ENCODE peak calls at places on chromosomes 16 and 17, in seven cellular contexts. I, J, T, Y, H, S and K are unnamed samples.

GRCh38 chr17:28807925-28808641 is 34.5 kb downstream of the FAM222B start:
- DNase-seq in T (peak), I (peak), S (no peak), Y (peak), H (peak), J (no peak), K (no peak)

GRCh38 chr17:81400939-81401726 is 5.9 kb downstream of the BAHCC1 start:
- DNase-seq in H (peak), J (no peak), T (no peak), I (no peak), S (no peak), Y (no peak), K (no peak)

GRCh38 chr16:85952197-85952596 is 53.2 kb downstream of the IRF8 start:
- DNase-seq in T (no peak), J (no peak), S (no peak), Y (no peak), I (no peak), H (no peak), K (no peak)

GRCh38 chr16:20878682-20879147 is 21.4 kb downstream of the DCUN1D3 start:
- DNase-seq in I (no peak), H (no peak), J (no peak), T (no peak), Y (no peak), S (no peak), K (no peak)

GRCh38 chr17:45436161-45436560 is 3.5 kb upstream of the ARHGAP27 start:
- DNase-seq in J (no peak), H (no peak), T (no peak), Y (no peak), S (no peak), I (no peak), K (no peak)

GRCh38 chr17:68707032-68707431 is 105.9 kb upstream of the FAM20A start:
- DNase-seq in Y (peak), I (peak), S (no peak), H (no peak), J (no peak), T (no peak), K (no peak)

GRCh38 chr16:85829751-85830445 is 30.4 kb downstream of the COX4I1 start:
- DNase-seq in I (no peak), T (peak), S (no peak), J (no peak), H (peak), Y (no peak), K (no peak)

GRCh38 chr17:32350662-32351418 is 883 bp downstream of the ZNF207 start:
- DNase-seq in H (peak), I (peak), Y (no peak), T (peak), S (peak), J (peak), K (no peak)

GRCh38 chr16:24966599-24966998 is 48.6 kb downstream of the ARHGAP17 start:
- DNase-seq in T (no peak), Y (no peak), S (no peak), I (no peak), J (no peak), H (no peak), K (no peak)

GRCh38 chr16:70700101-70701020 is 14.5 kb upstream of the MTSS2 start:
- DNase-seq in J (no peak), Y (no peak), I (no peak), H (peak), T (no peak), S (no peak), K (no peak)

GRCh38 chr17:72383053-72383847 is 262.4 kb downstream of the SOX9 start:
- DNase-seq in J (no peak), S (no peak), I (no peak), Y (no peak), H (no peak), T (no peak), K (no peak)

GRCh38 chr17:43701318-43701743 is 39.6 kb upstream of the MEOX1 start:
- DNase-seq in I (peak), Y (no peak), J (peak), T (no peak), H (peak), S (no peak), K (no peak)

GRCh38 chr17:82486186-82487084 is 27.9 kb downstream of the NARF start:
- DNase-seq in I (no peak), J (no peak), S (no peak), Y (no peak), T (no peak), H (no peak), K (no peak)

GRCh38 chr17:16922386-16923096 is 49.4 kb downstream of the TNFRSF13B start:
- DNase-seq in Y (no peak), I (no peak), J (peak), T (no peak), H (peak), S (no peak), K (no peak)

GRCh38 chr16:85888405-85889331 is 10.3 kb upstream of the IRF8 start:
- DNase-seq in S (no peak), Y (peak), T (no peak), I (peak), J (peak), H (peak), K (no peak)

GRCh38 chr17:10135539-10136257 is 62.7 kb downstream of the GAS7 start:
- DNase-seq in Y (no peak), T (peak), H (peak), J (no peak), S (no peak), I (peak), K (no peak)

GRCh38 chr17:6913608-6914443 is 82.0 kb upstream of the ALOX12 start:
- DNase-seq in Y (no peak), H (peak), S (peak), T (peak), I (peak), J (no peak), K (peak)

GRCh38 chr17:50058296-50058945 is 2.5 kb downstream of the ITGA3 start:
- DNase-seq in H (no peak), Y (no peak), S (no peak), I (no peak), J (no peak), T (no peak), K (no peak)

GRCh38 chr17:48374650-48375230 is 55.3 kb downstream of the SKAP1 start:
- DNase-seq in J (peak), H (peak), T (peak), I (peak), Y (no peak), S (peak), K (no peak)

GRCh38 chr17:60065867-60066266 is 12.9 kb downstream of the HEATR6 start:
- DNase-seq in H (no peak), I (peak), T (no peak), S (no peak), Y (no peak), J (no peak), K (no peak)

GRCh38 chr17:76202516-76202915 is 37.8 kb downstream of the RNF157 start:
- DNase-seq in H (no peak), I (peak), J (no peak), T (no peak), S (no peak), Y (no peak), K (no peak)

GRCh38 chr16:77402672-77403071 is 32.2 kb downstream of the ADAMTS18 start:
- DNase-seq in S (no peak), J (no peak), H (no peak), Y (no peak), I (no peak), T (no peak), K (no peak)

GRCh38 chr16:75546293-75546692 is 9.8 kb downstream of the TMEM231 start:
- DNase-seq in H (no peak), T (no peak), J (no peak), I (no peak), S (no peak), Y (no peak), K (no peak)

GRCh38 chr16:75555707-75556512 is at the start of gene TMEM231:
- DNase-seq in S (peak), T (peak), I (peak), Y (peak), H (peak), J (peak), K (peak)

GRCh38 chr16:75555213-75555706 is 792 bp downstream of the TMEM231 start:
- DNase-seq in S (peak), H (peak), J (peak), Y (peak), T (peak), I (peak), K (peak)

GRCh38 chr16:75552951-75553350 is 3.1 kb downstream of the TMEM231 start:
- DNase-seq in T (no peak), I (no peak), Y (no peak), H (no peak), J (no peak), S (no peak), K (no peak)

GRCh38 chr16:75550211-75550662 is 5.8 kb downstream of the TMEM231 start:
- DNase-seq in S (peak), T (peak), H (peak), J (peak), I (peak), Y (no peak), K (no peak)
- TF ChIP-seq CTCF in S (no peak), T (no peak), H (peak), J (peak), I (peak), Y (peak), K (no peak)

GRCh38 chr16:31714899-31715504 is 158.6 kb upstream of the ZNF267 start:
- DNase-seq in H (no peak), T (no peak), J (no peak), I (no peak), Y (no peak), S (no peak), K (no peak)
- TF ChIP-seq CTCF in H (no peak), T (no peak), J (no peak), I (no peak), Y (no peak), S (no peak), K (no peak)

DNA sequence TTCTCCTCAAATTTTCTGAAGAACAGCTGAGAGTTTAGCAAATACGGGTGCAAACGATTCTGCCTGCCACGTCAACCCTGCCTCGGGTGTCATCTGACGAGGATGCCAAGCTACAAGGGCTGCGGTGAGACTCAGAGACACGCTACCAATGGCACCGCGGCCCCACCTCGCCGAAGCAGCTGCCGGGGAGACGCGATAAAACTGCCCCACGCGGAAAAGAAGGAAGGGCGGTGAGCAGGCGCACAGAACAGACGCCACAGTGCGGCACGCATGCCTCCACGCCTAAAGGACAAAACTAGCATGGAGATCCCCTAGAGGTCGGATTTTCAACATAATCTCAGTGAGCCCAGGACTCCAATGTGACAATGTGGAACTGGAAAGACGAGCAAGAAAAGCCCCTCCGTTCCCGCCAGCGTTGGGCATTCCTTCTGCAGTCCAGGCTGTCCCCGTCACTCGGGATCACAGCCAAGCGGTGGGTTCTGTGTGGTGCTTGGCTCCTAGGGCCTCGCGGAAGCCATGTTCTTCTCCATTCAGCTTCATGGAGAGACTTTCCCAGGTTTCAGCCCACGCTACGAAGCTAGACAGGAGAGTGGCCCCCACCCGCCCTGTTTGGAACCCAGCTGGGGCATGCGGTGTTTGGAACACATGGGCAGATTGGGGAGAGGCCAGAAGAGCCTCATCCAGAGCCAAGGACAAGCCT is 5.9 kb downstream of the LMF1 start:
- DNase-seq in H (no peak), S (no peak), I (no peak), Y (no peak), J (no peak), T (no peak), K (no peak)
- TF ChIP-seq CTCF in H (no peak), S (no peak), I (peak), Y (no peak), J (no peak), T (no peak), K (no peak)

DNA sequence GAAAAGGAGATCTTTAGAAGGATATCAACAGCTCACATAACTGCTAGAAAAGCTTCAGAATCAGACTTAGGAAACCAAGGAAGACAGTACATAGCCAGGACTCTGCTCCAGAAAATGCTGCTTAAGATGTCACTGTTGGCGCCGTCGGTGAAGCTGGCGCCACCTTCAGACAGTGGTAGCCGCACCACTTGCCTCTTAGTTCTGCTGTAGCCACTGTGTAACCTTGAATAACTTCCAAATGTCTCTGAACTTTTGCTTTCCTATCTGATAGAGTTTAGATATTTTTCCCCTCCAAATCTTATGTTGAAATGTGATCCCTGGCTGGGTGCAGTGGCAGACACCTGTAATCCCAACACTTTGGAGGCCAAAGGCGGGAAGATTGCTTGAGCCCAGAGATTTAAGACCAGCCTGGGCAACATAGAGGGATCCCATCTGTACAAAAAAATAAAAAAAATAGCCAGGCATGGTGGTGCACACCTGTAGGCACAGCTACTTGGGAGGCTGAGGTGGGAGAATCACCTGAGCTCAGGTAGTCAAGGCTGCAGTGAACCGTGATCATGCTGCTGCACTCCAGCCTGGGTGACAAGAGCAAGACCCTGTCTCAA is 6.3 kb upstream of the USP31 start:
- DNase-seq in T (no peak), H (peak), S (no peak), J (no peak), I (no peak), Y (no peak), K (no peak)
- TF ChIP-seq CTCF in T (no peak), H (peak), S (no peak), J (no peak), I (peak), Y (peak), K (no peak)

GRCh38 chr17:39473310-39473709 is 12.0 kb downstream of the CDK12 start:
- DNase-seq in J (no peak), H (no peak), I (no peak), T (no peak), Y (no peak), S (no peak), K (no peak)
- TF ChIP-seq CTCF in J (no peak), H (no peak), I (no peak), T (no peak), Y (no peak), S (no peak), K (no peak)

DNA sequence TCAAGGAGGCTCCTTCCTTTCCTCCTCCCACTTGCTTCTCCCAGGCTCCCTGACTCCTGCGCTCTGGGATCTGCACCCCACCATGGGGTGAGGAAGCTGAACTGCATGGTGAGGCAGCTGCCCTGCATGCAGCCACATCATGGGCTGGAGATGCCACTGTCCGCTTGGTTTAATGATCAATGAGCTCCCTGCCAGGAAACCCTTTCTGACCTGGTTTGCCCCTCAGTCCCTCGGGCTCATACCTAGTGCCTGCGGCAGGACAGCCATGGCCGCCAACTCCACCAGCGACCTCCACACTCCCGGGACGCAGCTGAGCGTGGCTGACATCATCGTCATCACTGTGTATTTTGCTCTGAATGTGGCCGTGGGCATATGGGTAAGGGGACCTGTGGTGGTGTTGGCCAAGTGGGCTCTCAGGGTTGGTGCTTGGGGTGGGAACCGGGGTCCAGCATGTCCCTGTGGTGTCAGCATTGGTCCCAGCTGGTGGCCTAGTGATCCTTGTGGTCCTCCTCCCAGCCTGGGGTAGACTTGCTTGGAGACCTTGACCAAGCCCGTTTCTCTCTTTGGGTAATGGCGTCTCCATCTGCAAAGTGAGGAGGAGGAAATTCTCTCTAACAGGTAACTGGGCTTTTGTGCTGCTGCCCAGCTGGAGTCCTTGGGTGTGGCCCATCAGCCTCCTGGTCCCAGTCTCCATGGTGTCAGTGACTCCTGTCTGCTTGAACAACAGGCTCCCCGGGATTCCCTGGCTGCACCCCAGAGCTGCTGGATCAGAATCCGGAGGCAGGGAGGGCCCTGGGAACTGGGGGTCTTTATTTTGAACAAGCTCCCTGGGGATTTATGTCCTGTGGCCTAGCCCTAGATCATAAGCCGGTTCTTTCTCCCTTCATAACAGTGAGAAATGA is at the start of gene SLC5A10:
- DNase-seq in I (no peak), J (no peak), Y (no peak), S (peak), T (no peak), H (no peak), K (no peak)
- TF ChIP-seq CTCF in I (peak), J (no peak), Y (peak), S (peak), T (no peak), H (no peak), K (no peak)